ENCODE peak calls at places on chromosomes 2 and 18, in eight cellular contexts. One of them, this sample, is unnamed.

GRCh38 chr2:85266424-85267041 is 61.3 kb downstream of the TGOLN2 start:
- DNase-seq in right lobe of liver: peak; percentile 76
- DNase-seq in ovary: peak; percentile 85
- DNase-seq in IMR-90: peak; percentile 56
- DNase-seq in NCI-H460: peak; percentile 44
- DNase-seq in BE2C: peak; percentile 66
- DNase-seq in mammary epithelial cell: peak; percentile 33
- DNase-seq in ACHN: peak; percentile 68
- DNase-seq in this sample: peak; percentile 80

GRCh38 chr2:236093134-236093533 is 75.1 kb downstream of the GBX2 start:
- DNase-seq in NCI-H460: no peak
- DNase-seq in mammary epithelial cell: no peak
- DNase-seq in BE2C: no peak
- DNase-seq in ovary: no peak
- DNase-seq in IMR-90: no peak
- DNase-seq in right lobe of liver: no peak
- DNase-seq in ACHN: no peak
- DNase-seq in this sample: no peak

GRCh38 chr2:85791704-85792565 is 38.1 kb downstream of the ATOH8 start:
- DNase-seq in mammary epithelial cell: no peak
- DNase-seq in NCI-H460: peak; percentile 25
- DNase-seq in right lobe of liver: no peak
- DNase-seq in ovary: peak; percentile 78
- DNase-seq in IMR-90: no peak
- DNase-seq in ACHN: no peak
- DNase-seq in BE2C: no peak
- DNase-seq in this sample: no peak

GRCh38 chr18:21191596-21192307 is 50.3 kb upstream of the GREB1L start:
- DNase-seq in mammary epithelial cell: peak; percentile 34
- DNase-seq in ovary: no peak
- DNase-seq in IMR-90: peak; percentile 55
- DNase-seq in NCI-H460: peak; percentile 41
- DNase-seq in right lobe of liver: peak; percentile 66
- DNase-seq in BE2C: peak; percentile 47
- DNase-seq in ACHN: peak; percentile 42
- DNase-seq in this sample: peak; percentile 80

GRCh38 chr2:85662899-85663683 is 4.9 kb downstream of the SFTPB start:
- DNase-seq in IMR-90: peak; percentile 95
- DNase-seq in NCI-H460: no peak
- DNase-seq in right lobe of liver: no peak
- DNase-seq in BE2C: no peak
- DNase-seq in mammary epithelial cell: peak; percentile 74
- DNase-seq in ovary: no peak
- DNase-seq in ACHN: peak; percentile 95
- DNase-seq in this sample: no peak

GRCh38 chr2:104863229-104863584 is 9.3 kb downstream of the POU3F3 start:
- DNase-seq in NCI-H460: no peak
- DNase-seq in mammary epithelial cell: no peak
- DNase-seq in IMR-90: no peak
- DNase-seq in ovary: no peak
- DNase-seq in BE2C: no peak
- DNase-seq in right lobe of liver: no peak
- DNase-seq in ACHN: no peak
- DNase-seq in this sample: no peak

GRCh38 chr18:7691206-7691605 is 124.1 kb downstream of the PTPRM start:
- DNase-seq in NCI-H460: no peak
- DNase-seq in right lobe of liver: no peak
- DNase-seq in mammary epithelial cell: no peak
- DNase-seq in IMR-90: no peak
- DNase-seq in BE2C: no peak
- DNase-seq in ovary: no peak
- DNase-seq in ACHN: no peak
- DNase-seq in this sample: no peak

GRCh38 chr2:3662239-3662638 is 4.2 kb downstream of the ALLC start:
- DNase-seq in mammary epithelial cell: no peak
- DNase-seq in ovary: peak; percentile 10
- DNase-seq in ACHN: no peak
- DNase-seq in IMR-90: no peak
- DNase-seq in NCI-H460: no peak
- DNase-seq in BE2C: no peak
- DNase-seq in right lobe of liver: no peak
- DNase-seq in this sample: no peak

GRCh38 chr2:3667151-3667631 is 9.2 kb downstream of the ALLC start:
- DNase-seq in right lobe of liver: no peak
- DNase-seq in ovary: no peak
- DNase-seq in BE2C: peak; percentile 57
- DNase-seq in NCI-H460: no peak
- DNase-seq in ACHN: no peak
- DNase-seq in IMR-90: peak; percentile 92
- DNase-seq in mammary epithelial cell: peak; percentile 54
- DNase-seq in this sample: no peak

GRCh38 chr18:49849331-49850217 is 36.2 kb upstream of the ACAA2 start:
- DNase-seq in ovary: peak; percentile 46
- DNase-seq in ACHN: peak; percentile 91
- DNase-seq in right lobe of liver: no peak
- DNase-seq in IMR-90: peak; percentile 92
- DNase-seq in BE2C: peak; percentile 40
- DNase-seq in mammary epithelial cell: peak; percentile 98
- DNase-seq in NCI-H460: peak; percentile 83
- DNase-seq in this sample: no peak

GRCh38 chr2:37795938-37796337 is 124.5 kb upstream of the CDC42EP3 start:
- DNase-seq in BE2C: no peak
- DNase-seq in ACHN: no peak
- DNase-seq in ovary: no peak
- DNase-seq in right lobe of liver: no peak
- DNase-seq in IMR-90: peak; percentile 90
- DNase-seq in mammary epithelial cell: peak; percentile 84
- DNase-seq in NCI-H460: no peak
- DNase-seq in this sample: no peak

GRCh38 chr18:8610442-8610801 is 1.2 kb downstream of the RAB12 start:
- DNase-seq in IMR-90: peak; percentile 19
- DNase-seq in NCI-H460: no peak
- DNase-seq in right lobe of liver: no peak
- DNase-seq in ACHN: peak; percentile 9
- DNase-seq in ovary: no peak
- DNase-seq in BE2C: no peak
- DNase-seq in mammary epithelial cell: peak; percentile 39
- DNase-seq in this sample: no peak

GRCh38 chr2:227238242-227239237 is 74.1 kb downstream of the COL4A3 start:
- DNase-seq in right lobe of liver: peak; percentile 62
- DNase-seq in IMR-90: peak; percentile 61
- DNase-seq in mammary epithelial cell: peak; percentile 26
- DNase-seq in BE2C: peak; percentile 70
- DNase-seq in NCI-H460: peak; percentile 65
- DNase-seq in ovary: peak; percentile 84
- DNase-seq in ACHN: peak; percentile 65
- DNase-seq in this sample: peak; percentile 81

GRCh38 chr2:128637481-128638155 is 318.9 kb upstream of the HS6ST1 start:
- DNase-seq in BE2C: no peak
- DNase-seq in ACHN: no peak
- DNase-seq in IMR-90: no peak
- DNase-seq in NCI-H460: no peak
- DNase-seq in right lobe of liver: no peak
- DNase-seq in mammary epithelial cell: no peak
- DNase-seq in ovary: no peak
- DNase-seq in this sample: peak; percentile 1

GRCh38 chr2:133266075-133266925 is 302.0 kb downstream of the NCKAP5 start:
- DNase-seq in right lobe of liver: peak; percentile 25
- DNase-seq in ovary: peak; percentile 55
- DNase-seq in ACHN: peak; percentile 62
- DNase-seq in mammary epithelial cell: peak; percentile 33
- DNase-seq in BE2C: peak; percentile 8
- DNase-seq in IMR-90: no peak
- DNase-seq in NCI-H460: peak; percentile 67
- DNase-seq in this sample: peak; percentile 42

GRCh38 chr18:26456070-26456491 is 92.3 kb downstream of the KCTD1 start:
- DNase-seq in BE2C: no peak
- DNase-seq in IMR-90: no peak
- DNase-seq in NCI-H460: no peak
- DNase-seq in right lobe of liver: no peak
- DNase-seq in ACHN: no peak
- DNase-seq in ovary: no peak
- DNase-seq in mammary epithelial cell: no peak
- DNase-seq in this sample: no peak

GRCh38 chr18:61292280-61292679 is 41.0 kb upstream of the CDH20 start:
- DNase-seq in right lobe of liver: no peak
- DNase-seq in ovary: no peak
- DNase-seq in IMR-90: no peak
- DNase-seq in BE2C: no peak
- DNase-seq in ACHN: no peak
- DNase-seq in NCI-H460: no peak
- DNase-seq in mammary epithelial cell: no peak
- DNase-seq in this sample: no peak

GRCh38 chr18:37460616-37461015 is 105.0 kb downstream of the CELF4 start:
- DNase-seq in mammary epithelial cell: no peak
- DNase-seq in BE2C: no peak
- DNase-seq in ovary: no peak
- DNase-seq in right lobe of liver: no peak
- DNase-seq in NCI-H460: no peak
- DNase-seq in ACHN: no peak
- DNase-seq in IMR-90: no peak
- DNase-seq in this sample: no peak

GRCh38 chr2:134576478-134576877 is 142.3 kb downstream of the TMEM163 start:
- DNase-seq in BE2C: no peak
- DNase-seq in mammary epithelial cell: no peak
- DNase-seq in IMR-90: no peak
- DNase-seq in right lobe of liver: no peak
- DNase-seq in NCI-H460: no peak
- DNase-seq in ACHN: no peak
- DNase-seq in ovary: no peak
- DNase-seq in this sample: no peak

GRCh38 chr2:190121971-190122370 is 59.4 kb upstream of the MSTN start:
- DNase-seq in IMR-90: peak; percentile 41
- DNase-seq in ACHN: peak; percentile 35
- DNase-seq in NCI-H460: peak; percentile 5
- DNase-seq in BE2C: no peak
- DNase-seq in ovary: no peak
- DNase-seq in mammary epithelial cell: no peak
- DNase-seq in right lobe of liver: no peak
- DNase-seq in this sample: no peak

GRCh38 chr2:98761267-98761781 is 30.4 kb upstream of the MGAT4A start:
- DNase-seq in NCI-H460: no peak
- DNase-seq in mammary epithelial cell: peak; percentile 69
- DNase-seq in BE2C: no peak
- DNase-seq in ovary: no peak
- DNase-seq in IMR-90: no peak
- DNase-seq in ACHN: no peak
- DNase-seq in right lobe of liver: no peak
- DNase-seq in this sample: peak; percentile 68

GRCh38 chr18:39660141-39660540 is 2094.5 kb upstream of the CELF4 start:
- DNase-seq in ACHN: no peak
- DNase-seq in NCI-H460: no peak
- DNase-seq in BE2C: no peak
- DNase-seq in mammary epithelial cell: peak; percentile 24
- DNase-seq in ovary: no peak
- DNase-seq in right lobe of liver: no peak
- DNase-seq in IMR-90: peak; percentile 26
- DNase-seq in this sample: no peak

GRCh38 chr2:24818721-24819167 is 25.5 kb downstream of the CENPO start:
- DNase-seq in mammary epithelial cell: no peak
- DNase-seq in right lobe of liver: no peak
- DNase-seq in BE2C: peak; percentile 12
- DNase-seq in IMR-90: peak; percentile 63
- DNase-seq in ACHN: no peak
- DNase-seq in ovary: peak; percentile 54
- DNase-seq in NCI-H460: no peak
- DNase-seq in this sample: no peak

GRCh38 chr2:146666336-146666735 is 1178.5 kb upstream of the ACVR2A start:
- DNase-seq in mammary epithelial cell: peak; percentile 80
- DNase-seq in ovary: no peak
- DNase-seq in BE2C: no peak
- DNase-seq in IMR-90: peak; percentile 4
- DNase-seq in NCI-H460: peak; percentile 20
- DNase-seq in right lobe of liver: no peak
- DNase-seq in ACHN: no peak
- DNase-seq in this sample: no peak

GRCh38 chr2:16207151-16207550 is 266.8 kb downstream of the MYCN start:
- DNase-seq in right lobe of liver: no peak
- DNase-seq in NCI-H460: no peak
- DNase-seq in ovary: no peak
- DNase-seq in mammary epithelial cell: no peak
- DNase-seq in ACHN: no peak
- DNase-seq in BE2C: peak; percentile 93
- DNase-seq in IMR-90: no peak
- DNase-seq in this sample: no peak

GRCh38 chr18:44437603-44438002 is 243.1 kb upstream of the SETBP1 start:
- DNase-seq in BE2C: no peak
- DNase-seq in mammary epithelial cell: no peak
- DNase-seq in NCI-H460: no peak
- DNase-seq in IMR-90: no peak
- DNase-seq in ovary: no peak
- DNase-seq in ACHN: no peak
- DNase-seq in right lobe of liver: no peak
- DNase-seq in this sample: no peak

GRCh38 chr2:8656160-8656641 is 25.7 kb upstream of the ID2 start:
- DNase-seq in mammary epithelial cell: no peak
- DNase-seq in IMR-90: peak; percentile 80
- DNase-seq in NCI-H460: no peak
- DNase-seq in ACHN: peak; percentile 12
- DNase-seq in BE2C: no peak
- DNase-seq in right lobe of liver: no peak
- DNase-seq in ovary: no peak
- DNase-seq in this sample: no peak

GRCh38 chr2:241566468-241566867 is 7.9 kb downstream of the BOK start:
- DNase-seq in ACHN: no peak
- DNase-seq in BE2C: no peak
- DNase-seq in right lobe of liver: no peak
- DNase-seq in NCI-H460: peak; percentile 27
- DNase-seq in ovary: no peak
- DNase-seq in mammary epithelial cell: no peak
- DNase-seq in IMR-90: no peak
- DNase-seq in this sample: no peak

GRCh38 chr2:239644016-239644415 is 243.2 kb upstream of the HDAC4 start:
- DNase-seq in ovary: no peak
- DNase-seq in mammary epithelial cell: no peak
- DNase-seq in NCI-H460: peak; percentile 4
- DNase-seq in right lobe of liver: no peak
- DNase-seq in BE2C: peak; percentile 31
- DNase-seq in IMR-90: no peak
- DNase-seq in ACHN: no peak
- DNase-seq in this sample: peak; percentile 49

GRCh38 chr18:22933958-22934423 is 863 bp downstream of the RBBP8 start:
- DNase-seq in IMR-90: peak; percentile 6
- DNase-seq in right lobe of liver: no peak
- DNase-seq in mammary epithelial cell: no peak
- DNase-seq in NCI-H460: no peak
- DNase-seq in ovary: no peak
- DNase-seq in ACHN: peak; percentile 20
- DNase-seq in BE2C: no peak
- DNase-seq in this sample: no peak

GRCh38 chr2:39620067-39620466 is 45.6 kb upstream of the TMEM178A start:
- DNase-seq in ovary: peak; percentile 69
- DNase-seq in ACHN: peak; percentile 21
- DNase-seq in mammary epithelial cell: peak; percentile 79
- DNase-seq in NCI-H460: peak; percentile 4
- DNase-seq in IMR-90: peak; percentile 84
- DNase-seq in right lobe of liver: peak; percentile 78
- DNase-seq in BE2C: peak; percentile 41
- DNase-seq in this sample: no peak

GRCh38 chr2:153221506-153221905 is 257.1 kb downstream of the RPRM start:
- DNase-seq in right lobe of liver: no peak
- DNase-seq in IMR-90: no peak
- DNase-seq in ovary: no peak
- DNase-seq in BE2C: no peak
- DNase-seq in NCI-H460: no peak
- DNase-seq in mammary epithelial cell: no peak
- DNase-seq in ACHN: no peak
- DNase-seq in this sample: no peak

GRCh38 chr2:120381192-120381591 is 35.3 kb downstream of the INHBB start:
- DNase-seq in mammary epithelial cell: no peak
- DNase-seq in right lobe of liver: no peak
- DNase-seq in IMR-90: no peak
- DNase-seq in ovary: no peak
- DNase-seq in NCI-H460: no peak
- DNase-seq in ACHN: no peak
- DNase-seq in BE2C: no peak
- DNase-seq in this sample: no peak

GRCh38 chr18:75156139-75156750 is 52.7 kb downstream of the PTGR3 start:
- DNase-seq in NCI-H460: no peak
- DNase-seq in mammary epithelial cell: no peak
- DNase-seq in IMR-90: no peak
- DNase-seq in ovary: no peak
- DNase-seq in BE2C: no peak
- DNase-seq in right lobe of liver: no peak
- DNase-seq in ACHN: no peak
- DNase-seq in this sample: no peak

This sample was measured in glutamatergic neuron.